ENCODE peak calls at places on chromosomes 16 and 17, in six cellular contexts. One of them, this sample, is unnamed.

GRCh38 chr17:40038882-40039513 is 15.2 kb downstream of the MED24 start:
- DNase-seq in fibroblast of the conjunctiva: peak; percentile 83
- DNase-seq in CD4-positive, CD25-positive, alpha-beta regulatory T cell: no peak
- DNase-seq in MCF 10A: peak; percentile 63
- DNase-seq in RPMI7951: peak; percentile 73
- DNase-seq in stimulated activated CD8-positive, alpha-beta memory T cell treated with anti-CD3 and anti-CD28 coated beads, Interleukin-4, amount 100 ng/mL, for 24 hours: no peak
- DNase-seq in this sample: peak; percentile 47

GRCh38 chr17:7132511-7133094 is 18.0 kb upstream of the ASGR2 start:
- DNase-seq in fibroblast of the conjunctiva: no peak
- DNase-seq in CD4-positive, CD25-positive, alpha-beta regulatory T cell: peak; percentile 59
- DNase-seq in MCF 10A: no peak
- DNase-seq in RPMI7951: no peak
- DNase-seq in stimulated activated CD8-positive, alpha-beta memory T cell treated with anti-CD3 and anti-CD28 coated beads, Interleukin-4, amount 100 ng/mL, for 24 hours: peak; percentile 15
- DNase-seq in this sample: no peak

GRCh38 chr16:87653234-87653633 is 50.9 kb downstream of the JPH3 start:
- DNase-seq in fibroblast of the conjunctiva: no peak
- DNase-seq in CD4-positive, CD25-positive, alpha-beta regulatory T cell: no peak
- DNase-seq in MCF 10A: no peak
- DNase-seq in RPMI7951: no peak
- DNase-seq in stimulated activated CD8-positive, alpha-beta memory T cell treated with anti-CD3 and anti-CD28 coated beads, Interleukin-4, amount 100 ng/mL, for 24 hours: no peak
- DNase-seq in this sample: no peak

GRCh38 chr16:57471852-57472664 is 9.6 kb downstream of the POLR2C start:
- DNase-seq in fibroblast of the conjunctiva: no peak
- DNase-seq in CD4-positive, CD25-positive, alpha-beta regulatory T cell: no peak
- DNase-seq in MCF 10A: no peak
- DNase-seq in RPMI7951: no peak
- DNase-seq in stimulated activated CD8-positive, alpha-beta memory T cell treated with anti-CD3 and anti-CD28 coated beads, Interleukin-4, amount 100 ng/mL, for 24 hours: no peak
- DNase-seq in this sample: no peak

GRCh38 chr16:70430667-70431536 is 8.0 kb downstream of the ST3GAL2 start:
- DNase-seq in fibroblast of the conjunctiva: no peak
- DNase-seq in CD4-positive, CD25-positive, alpha-beta regulatory T cell: peak; percentile 47
- DNase-seq in MCF 10A: peak; percentile 10
- DNase-seq in RPMI7951: no peak
- DNase-seq in stimulated activated CD8-positive, alpha-beta memory T cell treated with anti-CD3 and anti-CD28 coated beads, Interleukin-4, amount 100 ng/mL, for 24 hours: peak; percentile 33
- DNase-seq in this sample: peak; percentile 30

GRCh38 chr16:13139661-13140241 is 238.4 kb downstream of the SHISA9 start:
- DNase-seq in fibroblast of the conjunctiva: no peak
- DNase-seq in CD4-positive, CD25-positive, alpha-beta regulatory T cell: no peak
- DNase-seq in MCF 10A: no peak
- DNase-seq in RPMI7951: no peak
- DNase-seq in stimulated activated CD8-positive, alpha-beta memory T cell treated with anti-CD3 and anti-CD28 coated beads, Interleukin-4, amount 100 ng/mL, for 24 hours: no peak
- DNase-seq in this sample: peak; percentile 56

GRCh38 chr16:87126403-87127025 is 190.7 kb downstream of the C16orf95 start:
- DNase-seq in fibroblast of the conjunctiva: no peak
- DNase-seq in CD4-positive, CD25-positive, alpha-beta regulatory T cell: no peak
- DNase-seq in MCF 10A: no peak
- DNase-seq in RPMI7951: no peak
- DNase-seq in stimulated activated CD8-positive, alpha-beta memory T cell treated with anti-CD3 and anti-CD28 coated beads, Interleukin-4, amount 100 ng/mL, for 24 hours: no peak
- DNase-seq in this sample: peak; percentile 30

GRCh38 chr17:45895969-45896793 is 1.8 kb downstream of the MAPT start:
- DNase-seq in fibroblast of the conjunctiva: no peak
- DNase-seq in CD4-positive, CD25-positive, alpha-beta regulatory T cell: no peak
- DNase-seq in MCF 10A: no peak
- DNase-seq in RPMI7951: no peak
- DNase-seq in stimulated activated CD8-positive, alpha-beta memory T cell treated with anti-CD3 and anti-CD28 coated beads, Interleukin-4, amount 100 ng/mL, for 24 hours: no peak
- DNase-seq in this sample: no peak

GRCh38 chr16:68367034-68367433 is 56.2 kb downstream of the PRMT7 start:
- DNase-seq in fibroblast of the conjunctiva: peak; percentile 6
- DNase-seq in CD4-positive, CD25-positive, alpha-beta regulatory T cell: peak; percentile 43
- DNase-seq in MCF 10A: peak; percentile 57
- DNase-seq in RPMI7951: peak; percentile 23
- DNase-seq in stimulated activated CD8-positive, alpha-beta memory T cell treated with anti-CD3 and anti-CD28 coated beads, Interleukin-4, amount 100 ng/mL, for 24 hours: no peak
- DNase-seq in this sample: peak; percentile 55

GRCh38 chr16:17211797-17212196 is 259.0 kb downstream of the XYLT1 start:
- DNase-seq in fibroblast of the conjunctiva: no peak
- DNase-seq in CD4-positive, CD25-positive, alpha-beta regulatory T cell: peak; percentile 29
- DNase-seq in MCF 10A: no peak
- DNase-seq in RPMI7951: no peak
- DNase-seq in stimulated activated CD8-positive, alpha-beta memory T cell treated with anti-CD3 and anti-CD28 coated beads, Interleukin-4, amount 100 ng/mL, for 24 hours: no peak
- DNase-seq in this sample: no peak

GRCh38 chr16:89049484-89050118 is 44.1 kb upstream of the ACSF3 start:
- DNase-seq in fibroblast of the conjunctiva: no peak
- DNase-seq in CD4-positive, CD25-positive, alpha-beta regulatory T cell: no peak
- DNase-seq in MCF 10A: no peak
- DNase-seq in RPMI7951: no peak
- DNase-seq in stimulated activated CD8-positive, alpha-beta memory T cell treated with anti-CD3 and anti-CD28 coated beads, Interleukin-4, amount 100 ng/mL, for 24 hours: no peak
- DNase-seq in this sample: no peak

GRCh38 chr17:81695801-81696200 is 7.4 kb upstream of the MRPL12 start:
- DNase-seq in fibroblast of the conjunctiva: no peak
- DNase-seq in CD4-positive, CD25-positive, alpha-beta regulatory T cell: no peak
- DNase-seq in MCF 10A: no peak
- DNase-seq in RPMI7951: no peak
- DNase-seq in stimulated activated CD8-positive, alpha-beta memory T cell treated with anti-CD3 and anti-CD28 coated beads, Interleukin-4, amount 100 ng/mL, for 24 hours: no peak
- DNase-seq in this sample: no peak

GRCh38 chr17:20202141-20202574 is 193.0 kb downstream of the SPECC1 start:
- DNase-seq in fibroblast of the conjunctiva: no peak
- DNase-seq in CD4-positive, CD25-positive, alpha-beta regulatory T cell: no peak
- DNase-seq in MCF 10A: no peak
- DNase-seq in RPMI7951: no peak
- DNase-seq in stimulated activated CD8-positive, alpha-beta memory T cell treated with anti-CD3 and anti-CD28 coated beads, Interleukin-4, amount 100 ng/mL, for 24 hours: no peak
- DNase-seq in this sample: peak; percentile 43

GRCh38 chr17:50909765-50910661 is 43.9 kb upstream of the TOB1 start:
- DNase-seq in fibroblast of the conjunctiva: no peak
- DNase-seq in CD4-positive, CD25-positive, alpha-beta regulatory T cell: peak; percentile 76
- DNase-seq in MCF 10A: no peak
- DNase-seq in RPMI7951: no peak
- DNase-seq in stimulated activated CD8-positive, alpha-beta memory T cell treated with anti-CD3 and anti-CD28 coated beads, Interleukin-4, amount 100 ng/mL, for 24 hours: peak; percentile 58
- DNase-seq in this sample: no peak

GRCh38 chr17:2181206-2181983 is 122.2 kb downstream of the SMG6 start:
- DNase-seq in fibroblast of the conjunctiva: peak; percentile 88
- DNase-seq in CD4-positive, CD25-positive, alpha-beta regulatory T cell: no peak
- DNase-seq in MCF 10A: no peak
- DNase-seq in RPMI7951: peak; percentile 92
- DNase-seq in stimulated activated CD8-positive, alpha-beta memory T cell treated with anti-CD3 and anti-CD28 coated beads, Interleukin-4, amount 100 ng/mL, for 24 hours: no peak
- DNase-seq in this sample: no peak

GRCh38 chr17:65218261-65218660 is 81.1 kb downstream of the RGS9 start:
- DNase-seq in fibroblast of the conjunctiva: no peak
- DNase-seq in CD4-positive, CD25-positive, alpha-beta regulatory T cell: no peak
- DNase-seq in MCF 10A: no peak
- DNase-seq in RPMI7951: no peak
- DNase-seq in stimulated activated CD8-positive, alpha-beta memory T cell treated with anti-CD3 and anti-CD28 coated beads, Interleukin-4, amount 100 ng/mL, for 24 hours: no peak
- DNase-seq in this sample: no peak

GRCh38 chr16:60107467-60107866 is 1373.4 kb upstream of the GOT2 start:
- DNase-seq in fibroblast of the conjunctiva: no peak
- DNase-seq in CD4-positive, CD25-positive, alpha-beta regulatory T cell: no peak
- DNase-seq in MCF 10A: no peak
- DNase-seq in RPMI7951: peak; percentile 58
- DNase-seq in stimulated activated CD8-positive, alpha-beta memory T cell treated with anti-CD3 and anti-CD28 coated beads, Interleukin-4, amount 100 ng/mL, for 24 hours: no peak
- DNase-seq in this sample: peak; percentile 63

GRCh38 chr16:27314161-27314723 is 468 bp downstream of the IL4R start:
- DNase-seq in fibroblast of the conjunctiva: peak; percentile 67
- DNase-seq in CD4-positive, CD25-positive, alpha-beta regulatory T cell: peak; percentile 45
- DNase-seq in MCF 10A: peak; percentile 93
- DNase-seq in RPMI7951: peak; percentile 87
- DNase-seq in stimulated activated CD8-positive, alpha-beta memory T cell treated with anti-CD3 and anti-CD28 coated beads, Interleukin-4, amount 100 ng/mL, for 24 hours: peak; percentile 30
- DNase-seq in this sample: peak; percentile 80